ENCODE peak calls at places on chromosomes 3 and 15, in five cellular contexts. One of them, this sample, is unnamed.

GRCh38 chr3:42226470-42227425 is 39.2 kb downstream of the CCK start:
- DNase-seq in sigmoid colon: no peak
- DNase-seq in CD8-positive, alpha-beta memory T cell: no peak
- DNase-seq in AG10803: no peak
- DNase-seq in ovary: no peak
- DNase-seq in this sample: no peak

GRCh38 chr3:77254967-77255831 is 215.3 kb downstream of the ROBO2 start:
- DNase-seq in sigmoid colon: no peak
- DNase-seq in CD8-positive, alpha-beta memory T cell: no peak
- DNase-seq in AG10803: peak
- DNase-seq in ovary: peak
- DNase-seq in this sample: peak

GRCh38 chr3:87207500-87207899 is 19.6 kb upstream of the CHMP2B start:
- DNase-seq in sigmoid colon: no peak
- DNase-seq in CD8-positive, alpha-beta memory T cell: no peak
- DNase-seq in AG10803: peak
- DNase-seq in ovary: no peak
- DNase-seq in this sample: no peak

GRCh38 chr3:31534036-31534435 is 1.3 kb downstream of the STT3B start:
- DNase-seq in sigmoid colon: no peak
- DNase-seq in CD8-positive, alpha-beta memory T cell: no peak
- DNase-seq in AG10803: peak
- DNase-seq in ovary: no peak
- DNase-seq in this sample: no peak

GRCh38 chr3:146189519-146190173 is 28.7 kb upstream of the PLOD2 start:
- DNase-seq in sigmoid colon: peak
- DNase-seq in CD8-positive, alpha-beta memory T cell: no peak
- DNase-seq in AG10803: peak
- DNase-seq in ovary: no peak
- DNase-seq in this sample: no peak

GRCh38 chr3:22585504-22585903 is 617.6 kb upstream of the UBE2E2 start:
- DNase-seq in sigmoid colon: no peak
- DNase-seq in CD8-positive, alpha-beta memory T cell: no peak
- DNase-seq in AG10803: no peak
- DNase-seq in ovary: no peak
- DNase-seq in this sample: peak

GRCh38 chr3:42660898-42661297 is 7.4 kb downstream of the ZBTB47 start:
- DNase-seq in sigmoid colon: no peak
- DNase-seq in CD8-positive, alpha-beta memory T cell: no peak
- DNase-seq in AG10803: no peak
- DNase-seq in ovary: no peak
- DNase-seq in this sample: no peak

GRCh38 chr3:150022406-150023238 is 51.9 kb upstream of the PFN2 start:
- DNase-seq in sigmoid colon: no peak
- DNase-seq in CD8-positive, alpha-beta memory T cell: no peak
- DNase-seq in AG10803: peak
- DNase-seq in ovary: no peak
- DNase-seq in this sample: no peak

GRCh38 chr3:173529062-173529711 is 131.6 kb downstream of the NLGN1 start:
- DNase-seq in sigmoid colon: no peak
- DNase-seq in CD8-positive, alpha-beta memory T cell: no peak
- DNase-seq in AG10803: peak
- DNase-seq in ovary: no peak
- DNase-seq in this sample: no peak

GRCh38 chr3:62755285-62755684 is 119.9 kb downstream of the CADPS start:
- DNase-seq in sigmoid colon: no peak
- DNase-seq in CD8-positive, alpha-beta memory T cell: no peak
- DNase-seq in AG10803: no peak
- DNase-seq in ovary: no peak
- DNase-seq in this sample: no peak

GRCh38 chr15:56980474-56980873 is 62.0 kb downstream of the TCF12 start:
- DNase-seq in sigmoid colon: no peak
- DNase-seq in CD8-positive, alpha-beta memory T cell: no peak
- DNase-seq in AG10803: no peak
- DNase-seq in ovary: no peak
- DNase-seq in this sample: no peak

GRCh38 chr3:50862221-50862620 is 187.5 kb downstream of the DOCK3 start:
- DNase-seq in sigmoid colon: no peak
- DNase-seq in CD8-positive, alpha-beta memory T cell: no peak
- DNase-seq in AG10803: no peak
- DNase-seq in ovary: no peak
- DNase-seq in this sample: no peak

GRCh38 chr15:67137951-67138935 is 72.8 kb downstream of the SMAD3 start:
- DNase-seq in sigmoid colon: peak
- DNase-seq in CD8-positive, alpha-beta memory T cell: no peak
- DNase-seq in AG10803: no peak
- DNase-seq in ovary: peak
- DNase-seq in this sample: no peak

GRCh38 chr3:29440321-29441019 is 159.6 kb downstream of the RBMS3 start:
- DNase-seq in sigmoid colon: no peak
- DNase-seq in CD8-positive, alpha-beta memory T cell: no peak
- DNase-seq in AG10803: peak
- DNase-seq in ovary: no peak
- DNase-seq in this sample: no peak

GRCh38 chr3:65963787-65964707 is 74.7 kb downstream of the MAGI1 start:
- DNase-seq in sigmoid colon: no peak
- DNase-seq in CD8-positive, alpha-beta memory T cell: no peak
- DNase-seq in AG10803: peak
- DNase-seq in ovary: no peak
- DNase-seq in this sample: peak

GRCh38 chr3:109098245-109098644 is 19.7 kb downstream of the MORC1 start:
- DNase-seq in sigmoid colon: no peak
- DNase-seq in CD8-positive, alpha-beta memory T cell: no peak
- DNase-seq in AG10803: no peak
- DNase-seq in ovary: no peak
- DNase-seq in this sample: no peak

GRCh38 chr3:90016492-90017065 is 909.2 kb downstream of the EPHA3 start:
- DNase-seq in sigmoid colon: no peak
- DNase-seq in CD8-positive, alpha-beta memory T cell: no peak
- DNase-seq in AG10803: no peak
- DNase-seq in ovary: no peak
- DNase-seq in this sample: no peak

GRCh38 chr3:15160662-15161061 is 45.4 kb upstream of the CAPN7 start:
- DNase-seq in sigmoid colon: no peak
- DNase-seq in CD8-positive, alpha-beta memory T cell: no peak
- DNase-seq in AG10803: no peak
- DNase-seq in ovary: no peak
- DNase-seq in this sample: no peak

GRCh38 chr3:8869613-8870012 is 93.7 kb downstream of the RAD18 start:
- DNase-seq in sigmoid colon: no peak
- DNase-seq in CD8-positive, alpha-beta memory T cell: no peak
- DNase-seq in AG10803: peak
- DNase-seq in ovary: no peak
- DNase-seq in this sample: peak

GRCh38 chr3:98483626-98484025 is 13.9 kb upstream of the OR5K2 start:
- DNase-seq in sigmoid colon: no peak
- DNase-seq in CD8-positive, alpha-beta memory T cell: no peak
- DNase-seq in AG10803: no peak
- DNase-seq in ovary: no peak
- DNase-seq in this sample: no peak

GRCh38 chr3:167967257-167968010 is 128.3 kb downstream of the GOLIM4 start:
- DNase-seq in sigmoid colon: no peak
- DNase-seq in CD8-positive, alpha-beta memory T cell: no peak
- DNase-seq in AG10803: no peak
- DNase-seq in ovary: no peak
- DNase-seq in this sample: no peak

GRCh38 chr3:173397161-173398110 is at the start of gene NLGN1:
- DNase-seq in sigmoid colon: peak
- DNase-seq in CD8-positive, alpha-beta memory T cell: no peak
- DNase-seq in AG10803: peak
- DNase-seq in ovary: peak
- DNase-seq in this sample: no peak

GRCh38 chr15:98866503-98866902 is 141.1 kb downstream of the PGPEP1L start:
- DNase-seq in sigmoid colon: no peak
- DNase-seq in CD8-positive, alpha-beta memory T cell: no peak
- DNase-seq in AG10803: peak
- DNase-seq in ovary: peak
- DNase-seq in this sample: no peak
- H3K4me3 ChIP-seq in sigmoid colon: peak
- H3K4me3 ChIP-seq in CD8-positive, alpha-beta memory T cell: peak
- H3K4me3 ChIP-seq in AG10803: peak
- H3K4me3 ChIP-seq in ovary: peak
- H3K4me3 ChIP-seq in this sample: peak

GRCh38 chr15:90300541-90300940 is 35.1 kb downstream of the NGRN start:
- DNase-seq in sigmoid colon: no peak
- DNase-seq in CD8-positive, alpha-beta memory T cell: no peak
- DNase-seq in AG10803: no peak
- DNase-seq in ovary: no peak
- DNase-seq in this sample: no peak
- H3K4me3 ChIP-seq in sigmoid colon: no peak
- H3K4me3 ChIP-seq in CD8-positive, alpha-beta memory T cell: no peak
- H3K4me3 ChIP-seq in AG10803: no peak
- H3K4me3 ChIP-seq in ovary: no peak
- H3K4me3 ChIP-seq in this sample: no peak

GRCh38 chr3:183579967-183580720 is 24.6 kb upstream of the KLHL6 start:
- DNase-seq in sigmoid colon: peak
- DNase-seq in CD8-positive, alpha-beta memory T cell: no peak
- DNase-seq in AG10803: peak
- DNase-seq in ovary: peak
- DNase-seq in this sample: peak
- H3K4me3 ChIP-seq in sigmoid colon: no peak
- H3K4me3 ChIP-seq in CD8-positive, alpha-beta memory T cell: no peak
- H3K4me3 ChIP-seq in AG10803: peak
- H3K4me3 ChIP-seq in ovary: no peak
- H3K4me3 ChIP-seq in this sample: no peak

GRCh38 chr3:184018424-184018973 is 815 bp upstream of the ABCC5 start:
- DNase-seq in sigmoid colon: no peak
- DNase-seq in CD8-positive, alpha-beta memory T cell: no peak
- DNase-seq in AG10803: no peak
- DNase-seq in ovary: peak
- DNase-seq in this sample: no peak

GRCh38 chr3:184017672-184018423 is at the start of gene ABCC5:
- DNase-seq in sigmoid colon: peak
- DNase-seq in CD8-positive, alpha-beta memory T cell: peak
- DNase-seq in AG10803: peak
- DNase-seq in ovary: peak
- DNase-seq in this sample: peak

GRCh38 chr3:184016169-184016570 is 1.5 kb downstream of the ABCC5 start:
- DNase-seq in sigmoid colon: no peak
- DNase-seq in CD8-positive, alpha-beta memory T cell: no peak
- DNase-seq in AG10803: no peak
- DNase-seq in ovary: no peak
- DNase-seq in this sample: no peak

GRCh38 chr3:184016820-184017671 is 638 bp downstream of the ABCC5 start:
- DNase-seq in sigmoid colon: peak
- DNase-seq in CD8-positive, alpha-beta memory T cell: peak
- DNase-seq in AG10803: peak
- DNase-seq in ovary: peak
- DNase-seq in this sample: no peak

DNA sequence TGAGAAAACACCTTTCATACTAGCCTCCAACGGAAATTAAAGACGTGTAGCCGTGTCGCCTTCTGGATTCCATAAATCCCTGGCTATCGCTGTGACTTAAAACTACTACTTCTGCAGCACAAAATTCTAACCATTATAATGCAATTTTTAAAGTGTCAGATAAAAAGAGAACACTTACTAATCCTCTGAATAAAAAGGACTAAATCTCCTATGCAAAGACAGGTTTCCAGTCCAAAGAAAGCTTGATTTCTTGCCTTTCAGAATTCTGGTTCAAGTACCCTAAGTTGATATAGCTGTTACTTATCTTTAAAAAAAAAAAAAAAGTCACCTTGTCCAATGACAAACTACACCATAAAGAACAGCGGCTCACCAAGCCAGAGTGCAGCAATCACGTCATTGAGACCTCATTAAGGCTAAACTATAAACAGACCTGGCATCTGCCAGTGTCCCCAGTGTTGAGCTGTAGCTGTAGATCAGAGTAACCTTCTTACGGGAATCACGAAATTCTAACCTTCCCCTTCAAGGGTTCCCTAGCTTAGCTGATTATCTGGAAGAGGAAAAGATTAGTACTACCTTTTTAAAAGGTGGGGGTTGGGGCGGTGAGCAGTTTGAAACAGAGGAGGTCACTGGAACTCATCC is 2.2 kb downstream of the ABCC5 start:
- DNase-seq in sigmoid colon: no peak
- DNase-seq in CD8-positive, alpha-beta memory T cell: no peak
- DNase-seq in AG10803: no peak
- DNase-seq in ovary: no peak
- DNase-seq in this sample: no peak
- H3K4me3 ChIP-seq in sigmoid colon: no peak
- H3K4me3 ChIP-seq in CD8-positive, alpha-beta memory T cell: no peak
- H3K4me3 ChIP-seq in AG10803: no peak
- H3K4me3 ChIP-seq in ovary: no peak
- H3K4me3 ChIP-seq in this sample: no peak

GRCh38 chr15:52651114-52651513 is 28.1 kb downstream of the ATOSA start:
- DNase-seq in sigmoid colon: no peak
- DNase-seq in CD8-positive, alpha-beta memory T cell: no peak
- DNase-seq in AG10803: no peak
- DNase-seq in ovary: no peak
- DNase-seq in this sample: no peak
- H3K4me3 ChIP-seq in sigmoid colon: peak
- H3K4me3 ChIP-seq in CD8-positive, alpha-beta memory T cell: no peak
- H3K4me3 ChIP-seq in AG10803: no peak
- H3K4me3 ChIP-seq in ovary: no peak
- H3K4me3 ChIP-seq in this sample: peak

DNA sequence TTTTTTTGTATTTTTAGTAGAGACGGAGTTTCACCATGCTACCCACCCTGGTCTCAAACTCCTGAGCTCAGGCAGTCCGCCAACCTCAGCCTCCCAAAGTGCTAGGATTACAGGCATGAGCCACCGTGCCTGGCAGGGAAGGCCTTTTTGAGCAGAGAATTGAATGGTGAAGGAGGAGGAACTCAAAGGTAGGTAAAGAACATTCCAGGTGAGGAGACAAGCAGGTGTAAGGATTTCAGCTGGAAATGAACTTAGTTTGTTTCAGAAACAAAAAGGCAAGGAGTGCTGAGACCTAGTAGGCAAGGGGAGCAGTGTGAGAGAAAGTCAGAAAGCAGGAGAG is 2.5 kb downstream of the TICRR start:
- DNase-seq in sigmoid colon: no peak
- DNase-seq in CD8-positive, alpha-beta memory T cell: no peak
- DNase-seq in AG10803: no peak
- DNase-seq in ovary: no peak
- DNase-seq in this sample: no peak
- H3K4me3 ChIP-seq in sigmoid colon: no peak
- H3K4me3 ChIP-seq in CD8-positive, alpha-beta memory T cell: no peak
- H3K4me3 ChIP-seq in AG10803: peak
- H3K4me3 ChIP-seq in ovary: no peak
- H3K4me3 ChIP-seq in this sample: peak

GRCh38 chr15:85718271-85718971 is 76.3 kb downstream of the KLHL25 start:
- DNase-seq in sigmoid colon: no peak
- DNase-seq in CD8-positive, alpha-beta memory T cell: no peak
- DNase-seq in AG10803: no peak
- DNase-seq in ovary: no peak
- DNase-seq in this sample: no peak
- H3K4me3 ChIP-seq in sigmoid colon: no peak
- H3K4me3 ChIP-seq in CD8-positive, alpha-beta memory T cell: no peak
- H3K4me3 ChIP-seq in AG10803: no peak
- H3K4me3 ChIP-seq in ovary: no peak
- H3K4me3 ChIP-seq in this sample: no peak